ENCODE peak calls at places on chromosomes 3 and 15, in eight cellular contexts. One of them, this sample, is unnamed.

GRCh38 chr3:14453841-14454630 is 51.6 kb downstream of the SLC6A6 start:
- DNase-seq in progenitor cell of endocrine pancreas: no peak
- DNase-seq in ascending aorta: no peak
- DNase-seq in keratinocyte: no peak
- DNase-seq in psoas muscle: no peak
- DNase-seq in HL-60: no peak
- DNase-seq in right lobe of liver: no peak
- DNase-seq in activated CD8-positive, alpha-beta T cell treated with anti-CD3 and anti-CD28 coated beads for 36 hours: no peak
- DNase-seq in this sample: no peak

GRCh38 chr3:94862703-94863102 is 799.8 kb downstream of the NSUN3 start:
- DNase-seq in right lobe of liver: no peak
- DNase-seq in activated CD8-positive, alpha-beta T cell treated with anti-CD3 and anti-CD28 coated beads for 36 hours: peak
- DNase-seq in HL-60: peak
- DNase-seq in keratinocyte: no peak
- DNase-seq in psoas muscle: no peak
- DNase-seq in ascending aorta: no peak
- DNase-seq in progenitor cell of endocrine pancreas: no peak
- DNase-seq in this sample: no peak

GRCh38 chr3:171948674-171949073 is 90.7 kb upstream of the FNDC3B start:
- DNase-seq in progenitor cell of endocrine pancreas: no peak
- DNase-seq in keratinocyte: no peak
- DNase-seq in right lobe of liver: no peak
- DNase-seq in ascending aorta: no peak
- DNase-seq in activated CD8-positive, alpha-beta T cell treated with anti-CD3 and anti-CD28 coated beads for 36 hours: no peak
- DNase-seq in HL-60: no peak
- DNase-seq in psoas muscle: no peak
- DNase-seq in this sample: no peak

GRCh38 chr3:174002543-174002942 is 605.0 kb downstream of the NLGN1 start:
- DNase-seq in HL-60: no peak
- DNase-seq in right lobe of liver: no peak
- DNase-seq in psoas muscle: no peak
- DNase-seq in activated CD8-positive, alpha-beta T cell treated with anti-CD3 and anti-CD28 coated beads for 36 hours: no peak
- DNase-seq in keratinocyte: no peak
- DNase-seq in progenitor cell of endocrine pancreas: no peak
- DNase-seq in ascending aorta: no peak
- DNase-seq in this sample: no peak

GRCh38 chr3:112333002-112333385 is at the start of gene CD200:
- DNase-seq in ascending aorta: no peak
- DNase-seq in right lobe of liver: no peak
- DNase-seq in activated CD8-positive, alpha-beta T cell treated with anti-CD3 and anti-CD28 coated beads for 36 hours: peak
- DNase-seq in keratinocyte: no peak
- DNase-seq in progenitor cell of endocrine pancreas: peak
- DNase-seq in HL-60: no peak
- DNase-seq in psoas muscle: peak
- DNase-seq in this sample: peak

GRCh38 chr15:100759698-100760356 is 119.8 kb upstream of the ALDH1A3 start:
- DNase-seq in HL-60: no peak
- DNase-seq in keratinocyte: peak
- DNase-seq in ascending aorta: no peak
- DNase-seq in activated CD8-positive, alpha-beta T cell treated with anti-CD3 and anti-CD28 coated beads for 36 hours: no peak
- DNase-seq in progenitor cell of endocrine pancreas: no peak
- DNase-seq in psoas muscle: no peak
- DNase-seq in right lobe of liver: no peak
- DNase-seq in this sample: no peak

GRCh38 chr15:68407886-68408500 is 24.0 kb downstream of the ITGA11 start:
- DNase-seq in progenitor cell of endocrine pancreas: no peak
- DNase-seq in ascending aorta: no peak
- DNase-seq in HL-60: no peak
- DNase-seq in keratinocyte: no peak
- DNase-seq in psoas muscle: no peak
- DNase-seq in right lobe of liver: peak
- DNase-seq in activated CD8-positive, alpha-beta T cell treated with anti-CD3 and anti-CD28 coated beads for 36 hours: no peak
- DNase-seq in this sample: peak

GRCh38 chr3:189304465-189305341 is 132.9 kb downstream of the TPRG1 start:
- DNase-seq in ascending aorta: no peak
- DNase-seq in keratinocyte: no peak
- DNase-seq in activated CD8-positive, alpha-beta T cell treated with anti-CD3 and anti-CD28 coated beads for 36 hours: no peak
- DNase-seq in right lobe of liver: peak
- DNase-seq in progenitor cell of endocrine pancreas: no peak
- DNase-seq in HL-60: no peak
- DNase-seq in psoas muscle: no peak
- DNase-seq in this sample: no peak

GRCh38 chr15:99677540-99678134 is 55.6 kb downstream of the LYSMD4 start:
- DNase-seq in keratinocyte: no peak
- DNase-seq in HL-60: no peak
- DNase-seq in psoas muscle: no peak
- DNase-seq in progenitor cell of endocrine pancreas: no peak
- DNase-seq in ascending aorta: no peak
- DNase-seq in right lobe of liver: no peak
- DNase-seq in activated CD8-positive, alpha-beta T cell treated with anti-CD3 and anti-CD28 coated beads for 36 hours: no peak
- DNase-seq in this sample: no peak

GRCh38 chr3:4417449-4417848 is 49.6 kb downstream of the SUMF1 start:
- DNase-seq in keratinocyte: no peak
- DNase-seq in right lobe of liver: no peak
- DNase-seq in ascending aorta: no peak
- DNase-seq in HL-60: no peak
- DNase-seq in psoas muscle: no peak
- DNase-seq in activated CD8-positive, alpha-beta T cell treated with anti-CD3 and anti-CD28 coated beads for 36 hours: no peak
- DNase-seq in progenitor cell of endocrine pancreas: no peak
- DNase-seq in this sample: no peak

GRCh38 chr15:82124331-82125263 is 78.8 kb upstream of the MEX3B start:
- DNase-seq in keratinocyte: no peak
- DNase-seq in psoas muscle: no peak
- DNase-seq in progenitor cell of endocrine pancreas: no peak
- DNase-seq in right lobe of liver: peak
- DNase-seq in ascending aorta: no peak
- DNase-seq in activated CD8-positive, alpha-beta T cell treated with anti-CD3 and anti-CD28 coated beads for 36 hours: peak
- DNase-seq in HL-60: no peak
- DNase-seq in this sample: no peak
- TF ChIP-seq CTCF in keratinocyte: no peak
- TF ChIP-seq CTCF in psoas muscle: no peak
- TF ChIP-seq CTCF in progenitor cell of endocrine pancreas: no peak
- TF ChIP-seq CTCF in right lobe of liver: no peak
- TF ChIP-seq CTCF in ascending aorta: no peak
- TF ChIP-seq CTCF in activated CD8-positive, alpha-beta T cell treated with anti-CD3 and anti-CD28 coated beads for 36 hours: no peak
- TF ChIP-seq CTCF in HL-60: no peak
- TF ChIP-seq CTCF in this sample: no peak

GRCh38 chr3:25566358-25566920 is 98.3 kb downstream of the TOP2B start:
- DNase-seq in HL-60: no peak
- DNase-seq in progenitor cell of endocrine pancreas: no peak
- DNase-seq in keratinocyte: no peak
- DNase-seq in right lobe of liver: no peak
- DNase-seq in activated CD8-positive, alpha-beta T cell treated with anti-CD3 and anti-CD28 coated beads for 36 hours: no peak
- DNase-seq in ascending aorta: no peak
- DNase-seq in psoas muscle: no peak
- DNase-seq in this sample: no peak
- TF ChIP-seq CTCF in HL-60: no peak
- TF ChIP-seq CTCF in progenitor cell of endocrine pancreas: peak
- TF ChIP-seq CTCF in keratinocyte: no peak
- TF ChIP-seq CTCF in right lobe of liver: no peak
- TF ChIP-seq CTCF in activated CD8-positive, alpha-beta T cell treated with anti-CD3 and anti-CD28 coated beads for 36 hours: no peak
- TF ChIP-seq CTCF in ascending aorta: no peak
- TF ChIP-seq CTCF in psoas muscle: no peak
- TF ChIP-seq CTCF in this sample: peak

DNA sequence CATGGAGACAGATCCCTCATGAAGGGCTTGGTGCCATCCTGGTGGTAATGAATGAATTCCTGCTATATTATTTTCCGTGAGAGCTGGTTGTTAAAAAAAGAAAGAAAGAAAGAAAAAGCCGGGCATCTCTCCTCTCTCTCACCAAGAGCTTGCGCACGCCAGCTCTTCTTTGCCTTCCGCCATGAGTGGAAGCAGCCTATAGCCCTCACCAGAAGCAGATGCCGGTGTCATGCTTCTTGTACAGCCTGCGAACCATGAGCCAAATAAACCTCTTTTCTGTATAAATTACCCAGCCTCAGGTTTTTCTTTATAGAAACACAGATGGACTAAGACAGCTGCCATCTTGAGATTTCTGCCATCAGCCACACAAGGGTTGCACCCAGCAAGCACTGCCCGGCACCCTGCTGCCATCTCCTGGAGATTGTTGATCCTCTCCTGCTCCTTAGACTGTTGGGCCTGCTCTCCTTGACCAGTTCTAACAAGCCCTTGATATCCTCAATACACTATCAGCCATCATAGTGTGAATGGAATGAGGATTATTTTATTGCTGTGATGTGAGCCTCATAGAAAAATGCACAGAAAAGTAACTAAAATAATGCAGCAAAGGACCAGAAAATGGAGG is 3.5 kb upstream of the AHSG start:
- DNase-seq in keratinocyte: peak
- DNase-seq in right lobe of liver: peak
- DNase-seq in psoas muscle: no peak
- DNase-seq in ascending aorta: no peak
- DNase-seq in activated CD8-positive, alpha-beta T cell treated with anti-CD3 and anti-CD28 coated beads for 36 hours: peak
- DNase-seq in progenitor cell of endocrine pancreas: no peak
- DNase-seq in HL-60: peak
- DNase-seq in this sample: no peak
- TF ChIP-seq CTCF in keratinocyte: peak
- TF ChIP-seq CTCF in right lobe of liver: peak
- TF ChIP-seq CTCF in psoas muscle: no peak
- TF ChIP-seq CTCF in ascending aorta: no peak
- TF ChIP-seq CTCF in activated CD8-positive, alpha-beta T cell treated with anti-CD3 and anti-CD28 coated beads for 36 hours: no peak
- TF ChIP-seq CTCF in progenitor cell of endocrine pancreas: no peak
- TF ChIP-seq CTCF in HL-60: peak
- TF ChIP-seq CTCF in this sample: no peak

DNA sequence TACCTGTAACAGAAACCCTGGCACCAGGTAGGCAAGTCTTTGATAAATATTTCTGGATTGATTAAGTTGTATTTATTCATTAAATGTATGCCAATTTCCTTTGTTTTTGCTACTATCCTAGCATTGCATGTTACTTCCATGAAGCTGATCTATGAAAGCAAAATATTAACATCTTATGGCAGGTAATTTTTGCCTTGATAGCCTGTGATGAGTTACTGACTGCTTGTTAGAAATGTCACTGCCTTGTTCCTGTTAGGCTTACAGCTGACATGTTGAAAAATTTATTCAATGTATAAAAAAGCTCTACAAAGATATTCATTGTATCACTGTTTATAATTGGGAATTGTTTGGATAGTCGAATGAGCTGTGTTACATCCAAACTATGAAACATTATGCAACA is 830.1 kb downstream of the TUSC7 start:
- DNase-seq in activated CD8-positive, alpha-beta T cell treated with anti-CD3 and anti-CD28 coated beads for 36 hours: no peak
- DNase-seq in keratinocyte: no peak
- DNase-seq in ascending aorta: no peak
- DNase-seq in progenitor cell of endocrine pancreas: no peak
- DNase-seq in psoas muscle: no peak
- DNase-seq in HL-60: no peak
- DNase-seq in right lobe of liver: no peak
- DNase-seq in this sample: no peak
- TF ChIP-seq CTCF in activated CD8-positive, alpha-beta T cell treated with anti-CD3 and anti-CD28 coated beads for 36 hours: no peak
- TF ChIP-seq CTCF in keratinocyte: no peak
- TF ChIP-seq CTCF in ascending aorta: no peak
- TF ChIP-seq CTCF in progenitor cell of endocrine pancreas: no peak
- TF ChIP-seq CTCF in psoas muscle: no peak
- TF ChIP-seq CTCF in HL-60: no peak
- TF ChIP-seq CTCF in right lobe of liver: no peak
- TF ChIP-seq CTCF in this sample: no peak

GRCh38 chr3:43874290-43874689 is 183.6 kb downstream of the ABHD5 start:
- DNase-seq in right lobe of liver: peak
- DNase-seq in HL-60: no peak
- DNase-seq in psoas muscle: no peak
- DNase-seq in ascending aorta: no peak
- DNase-seq in progenitor cell of endocrine pancreas: no peak
- DNase-seq in activated CD8-positive, alpha-beta T cell treated with anti-CD3 and anti-CD28 coated beads for 36 hours: no peak
- DNase-seq in keratinocyte: peak
- DNase-seq in this sample: no peak

GRCh38 chr3:43883729-43884396 is 193.1 kb downstream of the ABHD5 start:
- DNase-seq in activated CD8-positive, alpha-beta T cell treated with anti-CD3 and anti-CD28 coated beads for 36 hours: no peak
- DNase-seq in psoas muscle: no peak
- DNase-seq in HL-60: no peak
- DNase-seq in progenitor cell of endocrine pancreas: no peak
- DNase-seq in keratinocyte: no peak
- DNase-seq in ascending aorta: no peak
- DNase-seq in right lobe of liver: peak
- DNase-seq in this sample: no peak

GRCh38 chr3:43882976-43883680 is 192.4 kb downstream of the ABHD5 start:
- DNase-seq in activated CD8-positive, alpha-beta T cell treated with anti-CD3 and anti-CD28 coated beads for 36 hours: no peak
- DNase-seq in progenitor cell of endocrine pancreas: no peak
- DNase-seq in right lobe of liver: no peak
- DNase-seq in keratinocyte: no peak
- DNase-seq in psoas muscle: no peak
- DNase-seq in ascending aorta: no peak
- DNase-seq in HL-60: no peak
- DNase-seq in this sample: no peak

GRCh38 chr3:43876648-43877047 is 185.9 kb downstream of the ABHD5 start:
- DNase-seq in ascending aorta: no peak
- DNase-seq in right lobe of liver: no peak
- DNase-seq in progenitor cell of endocrine pancreas: no peak
- DNase-seq in HL-60: no peak
- DNase-seq in psoas muscle: no peak
- DNase-seq in activated CD8-positive, alpha-beta T cell treated with anti-CD3 and anti-CD28 coated beads for 36 hours: no peak
- DNase-seq in keratinocyte: no peak
- DNase-seq in this sample: no peak

GRCh38 chr3:43879166-43879565 is 188.4 kb downstream of the ABHD5 start:
- DNase-seq in right lobe of liver: no peak
- DNase-seq in activated CD8-positive, alpha-beta T cell treated with anti-CD3 and anti-CD28 coated beads for 36 hours: peak
- DNase-seq in psoas muscle: no peak
- DNase-seq in ascending aorta: no peak
- DNase-seq in keratinocyte: no peak
- DNase-seq in HL-60: no peak
- DNase-seq in progenitor cell of endocrine pancreas: peak
- DNase-seq in this sample: no peak
- TF ChIP-seq CTCF in right lobe of liver: no peak
- TF ChIP-seq CTCF in activated CD8-positive, alpha-beta T cell treated with anti-CD3 and anti-CD28 coated beads for 36 hours: no peak
- TF ChIP-seq CTCF in psoas muscle: no peak
- TF ChIP-seq CTCF in ascending aorta: no peak
- TF ChIP-seq CTCF in keratinocyte: peak
- TF ChIP-seq CTCF in HL-60: no peak
- TF ChIP-seq CTCF in progenitor cell of endocrine pancreas: peak
- TF ChIP-seq CTCF in this sample: peak

DNA sequence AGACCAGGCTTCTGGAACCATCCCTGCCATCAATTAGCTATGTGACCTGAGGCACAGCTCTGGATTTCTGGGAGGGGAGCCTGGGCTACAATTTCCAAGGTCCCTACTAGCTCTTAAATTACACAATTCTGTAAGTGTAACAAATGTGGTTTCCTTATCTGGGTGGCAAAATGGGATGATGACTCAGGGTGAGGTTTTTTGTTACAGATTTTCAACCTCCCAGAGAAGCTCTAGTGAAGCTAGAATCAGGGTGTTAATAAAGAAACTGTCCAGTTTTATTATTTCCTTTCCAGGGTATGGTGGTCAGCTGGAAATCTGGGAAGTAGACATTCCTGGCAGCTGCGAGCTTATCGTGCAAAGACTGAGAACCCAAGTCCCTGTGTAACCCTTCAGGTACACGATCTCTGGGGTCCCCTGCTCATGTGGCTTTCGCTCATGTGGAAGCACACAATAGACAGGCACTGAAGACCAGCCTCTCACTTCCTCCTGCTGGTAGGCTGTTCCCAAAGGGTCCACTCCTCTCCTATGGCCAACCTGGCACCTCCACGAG is 7.3 kb downstream of the RAB27A start:
- DNase-seq in right lobe of liver: no peak
- DNase-seq in activated CD8-positive, alpha-beta T cell treated with anti-CD3 and anti-CD28 coated beads for 36 hours: peak
- DNase-seq in ascending aorta: no peak
- DNase-seq in progenitor cell of endocrine pancreas: no peak
- DNase-seq in HL-60: peak
- DNase-seq in keratinocyte: no peak
- DNase-seq in psoas muscle: no peak
- DNase-seq in this sample: no peak
- TF ChIP-seq CTCF in right lobe of liver: no peak
- TF ChIP-seq CTCF in activated CD8-positive, alpha-beta T cell treated with anti-CD3 and anti-CD28 coated beads for 36 hours: no peak
- TF ChIP-seq CTCF in ascending aorta: no peak
- TF ChIP-seq CTCF in progenitor cell of endocrine pancreas: no peak
- TF ChIP-seq CTCF in HL-60: no peak
- TF ChIP-seq CTCF in keratinocyte: no peak
- TF ChIP-seq CTCF in psoas muscle: no peak
- TF ChIP-seq CTCF in this sample: no peak

This sample was measured in type B pancreatic cell.